ENCODE peak calls at places on chromosomes 11 and 22, in four cellular contexts. A, D, V and S are unnamed samples.

GRCh38 chr11:61164610-61165424 is 3.6 kb upstream of the VPS37C start:
- DNase-seq in A (no peak), D (peak; percentile 39), V (no peak), S (no peak)

GRCh38 chr11:75654314-75654713 is 14.5 kb downstream of the MAP6 start:
- DNase-seq in A (no peak), D (no peak), V (no peak), S (no peak)

GRCh38 chr22:39725351-39726035 is 154.9 kb downstream of the CACNA1I start:
- DNase-seq in A (no peak), D (no peak), V (no peak), S (no peak)

GRCh38 chr11:126703661-126704060 is 296.9 kb downstream of the KIRREL3 start:
- DNase-seq in A (no peak), D (peak; percentile 39), V (no peak), S (no peak)

GRCh38 chr11:2331404-2331803 is 29.6 kb downstream of the TSPAN32 start:
- DNase-seq in A (no peak), D (no peak), V (no peak), S (no peak)

GRCh38 chr11:62601114-62601363 is 626 bp downstream of the MTA2 start:
- DNase-seq in A (peak; percentile 41), D (no peak), V (peak; percentile 69), S (no peak)

GRCh38 chr11:125264091-125265022 is 99.8 kb downstream of the PKNOX2 start:
- DNase-seq in A (no peak), D (peak; percentile 26), V (no peak), S (no peak)

GRCh38 chr11:45246241-45246640 is 39.9 kb downstream of the SYT13 start:
- DNase-seq in A (no peak), D (no peak), V (no peak), S (no peak)

GRCh38 chr11:102171101-102171500 is 60.9 kb downstream of the YAP1 start:
- DNase-seq in A (peak; percentile 85), D (no peak), V (no peak), S (no peak)

GRCh38 chr11:34501500-34501899 is 12.1 kb downstream of the ELF5 start:
- DNase-seq in A (peak; percentile 92), D (no peak), V (no peak), S (no peak)

GRCh38 chr22:37352481-37352880 is 70.2 kb downstream of the CYTH4 start:
- DNase-seq in A (no peak), D (no peak), V (no peak), S (no peak)

DNA sequence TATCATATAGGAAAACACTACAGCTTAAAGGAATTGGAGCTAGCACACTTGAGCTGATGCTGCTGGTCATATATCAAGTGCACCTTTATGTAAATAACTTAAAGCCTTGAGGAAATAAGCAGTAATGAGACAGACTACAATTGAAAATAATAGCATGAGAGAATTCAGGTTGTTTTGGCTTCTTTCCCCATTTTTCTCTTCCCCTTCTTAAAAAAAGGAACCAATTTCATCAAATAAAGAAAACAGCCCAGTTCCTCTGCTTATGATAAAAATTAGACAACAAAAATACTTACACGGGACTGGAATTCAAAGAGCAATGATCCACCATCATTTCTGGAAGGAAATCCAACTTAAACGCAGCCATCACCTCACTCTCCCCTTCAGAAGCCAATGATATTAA is 50.2 kb upstream of the RAPSN start:
- DNase-seq in A (no peak), D (no peak), V (no peak), S (no peak)
- H3K4me3 ChIP-seq in A (no peak overlapping the region), D (no peak overlapping the region), V (no peak overlapping the region), S (no peak overlapping the region)

DNA sequence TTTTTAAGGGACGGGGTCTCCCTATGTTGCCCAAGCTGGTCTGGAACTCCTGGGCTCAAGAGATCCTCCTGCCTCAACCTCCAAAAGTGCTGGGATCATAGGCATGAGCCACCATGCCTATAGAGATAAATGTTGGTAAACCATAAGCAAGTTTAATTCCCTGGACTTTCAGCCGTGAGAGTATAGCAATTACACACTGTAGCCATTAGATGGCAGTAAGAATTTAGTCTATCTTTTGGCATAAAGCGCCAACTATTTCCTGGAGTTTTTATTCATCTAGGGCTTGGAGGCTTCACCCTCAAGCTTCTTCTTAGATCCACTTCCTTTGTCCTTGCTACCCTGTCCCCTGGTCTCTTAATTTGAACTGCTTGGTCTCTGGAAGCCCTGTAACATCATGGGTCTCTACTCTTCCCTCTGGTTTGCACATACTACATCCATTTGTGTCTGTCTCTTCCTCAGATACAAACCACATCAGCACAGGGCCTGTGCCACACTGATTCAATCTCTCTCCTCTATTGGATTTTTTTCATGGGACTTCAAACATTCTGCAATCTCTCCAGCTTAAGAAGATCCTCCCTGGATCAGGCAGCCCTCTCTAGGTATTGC is 38.2 kb downstream of the OR10A6 start:
- DNase-seq in A (peak; percentile 76), D (peak; percentile 75), V (no peak), S (no peak)
- H3K27ac ChIP-seq in A (no peak overlapping the region), D (peak overlapping the region; percentile 1), V (no peak overlapping the region), S (no peak overlapping the region)

DNA sequence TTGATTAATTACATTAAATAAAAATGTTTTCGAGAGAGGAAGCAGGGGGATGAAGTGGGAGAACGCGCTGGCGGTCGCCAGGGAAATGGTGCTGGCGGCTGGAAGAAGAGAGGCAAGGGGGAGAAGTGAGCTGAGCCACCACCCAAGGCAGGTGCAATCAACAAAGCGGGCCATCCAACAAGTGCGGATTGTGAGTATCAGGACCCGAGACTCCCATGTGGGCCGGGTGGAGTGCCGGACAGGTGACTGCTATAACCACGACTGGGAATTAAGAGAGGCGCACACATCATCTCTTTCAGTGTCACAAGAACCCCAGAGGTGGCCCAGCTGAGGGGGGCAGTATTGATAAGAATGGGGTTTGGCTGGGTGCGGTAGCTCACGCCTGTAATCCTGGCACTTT is 41.2 kb upstream of the ATXN10 start:
- DNase-seq in A (no peak), D (no peak), V (peak; percentile 5), S (no peak)
- H3K27me3 ChIP-seq in A (peaks cover 70% of the 10 kb centered on the region), D (no peaks in the 10 kb centered on the region), V (no peaks in the 10 kb centered on the region), S (no peaks in the 10 kb centered on the region)

GRCh38 chr11:119028346-119029068 is 2.2 kb downstream of the SLC37A4 start:
- DNase-seq in A (no peak), D (peak; percentile 67), V (peak; percentile 66), S (no peak)
- H3K4me3 ChIP-seq in A (no peak overlapping the region), D (no peak overlapping the region), V (peak overlapping the region; percentile 81), S (no peak overlapping the region)

DNA sequence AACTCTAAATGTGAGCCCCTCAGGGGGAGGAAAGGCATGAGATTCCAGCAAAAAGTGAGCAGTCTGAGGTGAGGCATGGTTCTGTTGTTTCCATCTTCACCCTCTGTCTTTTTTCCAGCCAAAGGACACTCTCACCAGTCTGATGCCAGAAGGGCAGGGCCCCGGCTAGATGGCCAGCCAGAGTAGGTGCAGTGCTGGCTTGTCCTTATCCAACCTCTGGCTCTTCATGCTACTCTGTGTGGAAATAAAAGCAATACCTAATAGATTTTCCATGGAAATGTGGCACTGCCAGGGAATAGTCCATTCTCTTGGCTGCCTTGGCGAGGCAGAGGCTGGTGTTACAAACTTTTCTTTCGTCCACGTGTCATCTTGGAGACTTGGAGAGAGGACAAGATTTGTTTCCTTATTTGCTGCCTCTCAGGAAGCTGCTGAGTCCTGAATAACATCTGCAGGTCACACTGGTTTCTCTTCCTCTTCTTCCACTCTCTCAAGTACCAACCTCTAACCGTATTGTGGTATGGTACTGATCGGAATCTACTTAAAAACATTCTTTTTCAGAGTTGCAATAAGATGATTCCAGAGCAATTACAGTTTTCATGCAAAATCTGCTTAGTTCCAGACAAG is 17.1 kb upstream of the C1QTNF4 start:
- DNase-seq in A (no peak), D (no peak), V (no peak), S (no peak)
- H3K27ac ChIP-seq in A (peak overlapping the region; percentile 9), D (no peak overlapping the region), V (peak overlapping the region; percentile 3), S (no peak overlapping the region)

GRCh38 chr11:18192988-18193387 is 20.4 kb downstream of the MRGPRX4 start:
- DNase-seq in A (no peak), D (peak; percentile 79), V (no peak), S (no peak)
- H3K27me3 ChIP-seq in A (peaks cover 4% of the 10 kb centered on the region), D (no peaks in the 10 kb centered on the region), V (no peaks in the 10 kb centered on the region), S (no peaks in the 10 kb centered on the region)

GRCh38 chr11:73598719-73599379 is 937 bp upstream of the FAM168A start:
- DNase-seq in A (no peak), D (no peak), V (no peak), S (no peak)

GRCh38 chr11:73592640-73593039 is 5.3 kb downstream of the FAM168A start:
- DNase-seq in A (no peak), D (no peak), V (no peak), S (no peak)

GRCh38 chr11:73597340-73597955 is 464 bp downstream of the FAM168A start:
- DNase-seq in A (no peak), D (peak; percentile 37), V (no peak), S (no peak)

GRCh38 chr11:73597956-73598718 is at the start of gene FAM168A:
- DNase-seq in A (peak; percentile 99), D (peak; percentile 99), V (peak; percentile 98), S (peak; percentile 85)

DNA sequence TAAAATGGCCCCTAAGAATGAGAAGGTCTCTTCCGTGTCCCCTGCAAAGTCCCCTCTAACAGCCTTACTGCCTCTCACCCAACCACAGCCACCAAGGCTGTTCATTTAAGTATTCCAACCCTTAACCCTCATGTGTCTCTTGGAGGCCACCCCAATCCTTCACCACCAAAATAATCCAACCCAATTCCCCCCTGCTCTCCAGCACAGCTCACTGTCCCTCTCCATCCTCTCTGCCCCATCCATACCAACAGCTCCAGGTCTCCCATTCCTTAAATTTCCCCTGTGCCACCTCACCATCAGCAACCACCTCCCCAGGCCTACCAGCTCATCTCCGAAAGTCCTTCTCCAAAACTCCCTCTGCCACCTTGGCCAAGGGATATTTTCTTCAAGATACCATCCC is 1.4 kb downstream of the FAM168A start:
- DNase-seq in A (no peak), D (no peak), V (no peak), S (no peak)
- H3K4me3 ChIP-seq in A (peak overlapping the region; percentile 68), D (no peak overlapping the region), V (no peak overlapping the region), S (no peak overlapping the region)

DNA sequence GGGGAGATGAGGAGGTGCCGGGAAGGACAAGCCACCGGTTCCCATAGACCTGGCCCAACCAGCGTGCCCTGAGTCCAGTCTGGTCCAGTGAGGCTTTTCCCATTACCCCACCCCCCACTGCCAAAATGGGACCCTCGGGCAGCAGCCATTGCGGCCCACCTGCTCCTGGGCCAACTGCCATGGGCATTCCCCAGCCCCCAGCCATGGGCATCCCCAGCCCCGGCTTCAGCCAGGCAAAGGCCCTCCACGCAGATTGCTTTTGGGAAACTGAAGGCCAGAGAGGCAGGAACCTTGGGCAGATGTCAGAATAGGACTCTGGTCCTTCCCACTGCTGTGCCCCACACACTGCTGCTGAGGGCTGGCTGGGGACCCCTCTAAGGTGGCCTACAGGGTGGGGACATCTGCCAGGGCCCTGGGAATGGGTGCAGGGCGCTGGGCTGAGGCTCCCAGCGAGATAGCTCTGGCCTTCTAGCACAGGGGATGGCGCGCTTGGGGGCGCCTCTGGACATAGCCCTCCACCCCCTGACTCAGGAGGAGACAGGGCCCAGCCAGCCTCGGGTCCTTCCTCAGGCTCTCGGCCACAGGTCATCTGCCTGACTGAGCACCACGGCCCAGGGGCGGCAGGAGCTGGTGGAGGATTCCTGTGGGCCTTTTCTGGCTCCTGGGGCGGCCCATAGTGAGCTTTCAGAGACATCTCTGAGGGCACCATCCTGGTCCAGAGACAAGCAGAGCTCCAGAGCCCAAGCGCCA is 4.9 kb downstream of the PIM3 start:
- DNase-seq in A (no peak), D (no peak), V (peak; percentile 56), S (no peak)
- H3K27ac ChIP-seq in A (peak overlapping the region; percentile 94), D (no peak overlapping the region), V (peak overlapping the region; percentile 77), S (no peak overlapping the region)